ENCODE peak calls at places on chromosomes 6 and 20, in five cellular contexts. X, G, O, C and S are unnamed samples.

GRCh38 chr6:35140991-35141720 is at the start of gene TCP11:
- DNase-seq in X (no peak), G (no peak), O (no peak), C (no peak), S (peak)

GRCh38 chr6:32867559-32868256 is 13.7 kb downstream of the PSMB9 start:
- DNase-seq in X (no peak), G (no peak), O (no peak), C (no peak), S (no peak)

GRCh38 chr6:121382467-121383121 is 48.3 kb upstream of the TBC1D32 start:
- DNase-seq in X (no peak), G (no peak), O (no peak), C (peak), S (no peak)

GRCh38 chr6:15818491-15818890 is 155.7 kb upstream of the DTNBP1 start:
- DNase-seq in X (no peak), G (no peak), O (no peak), C (no peak), S (no peak)

GRCh38 chr20:50396623-50397022 is 113.6 kb upstream of the PTPN1 start:
- DNase-seq in X (no peak), G (no peak), O (no peak), C (no peak), S (no peak)

GRCh38 chr6:15526129-15526764 is 136.6 kb downstream of the DTNBP1 start:
- DNase-seq in X (no peak), G (no peak), O (no peak), C (no peak), S (peak)

GRCh38 chr20:53582574-53583351 is 10.9 kb downstream of the ZNF217 start:
- DNase-seq in X (peak), G (no peak), O (peak), C (peak), S (peak)

GRCh38 chr6:24673625-24674024 is 6.7 kb downstream of the ACOT13 start:
- DNase-seq in X (no peak), G (no peak), O (no peak), C (peak), S (no peak)

GRCh38 chr6:40912158-40912946 is 126.7 kb downstream of the UNC5CL start:
- DNase-seq in X (peak), G (peak), O (peak), C (peak), S (peak)

GRCh38 chr6:90078513-90079289 is 184.4 kb downstream of the GJA10 start:
- DNase-seq in X (no peak), G (no peak), O (no peak), C (peak), S (no peak)

GRCh38 chr6:151699719-151700118 is 107.8 kb upstream of the ESR1 start:
- DNase-seq in X (no peak), G (no peak), O (no peak), C (peak), S (no peak)

GRCh38 chr6:75747371-75747984 is 1.6 kb upstream of the MYO6 start:
- DNase-seq in X (no peak), G (no peak), O (no peak), C (no peak), S (no peak)

DNA sequence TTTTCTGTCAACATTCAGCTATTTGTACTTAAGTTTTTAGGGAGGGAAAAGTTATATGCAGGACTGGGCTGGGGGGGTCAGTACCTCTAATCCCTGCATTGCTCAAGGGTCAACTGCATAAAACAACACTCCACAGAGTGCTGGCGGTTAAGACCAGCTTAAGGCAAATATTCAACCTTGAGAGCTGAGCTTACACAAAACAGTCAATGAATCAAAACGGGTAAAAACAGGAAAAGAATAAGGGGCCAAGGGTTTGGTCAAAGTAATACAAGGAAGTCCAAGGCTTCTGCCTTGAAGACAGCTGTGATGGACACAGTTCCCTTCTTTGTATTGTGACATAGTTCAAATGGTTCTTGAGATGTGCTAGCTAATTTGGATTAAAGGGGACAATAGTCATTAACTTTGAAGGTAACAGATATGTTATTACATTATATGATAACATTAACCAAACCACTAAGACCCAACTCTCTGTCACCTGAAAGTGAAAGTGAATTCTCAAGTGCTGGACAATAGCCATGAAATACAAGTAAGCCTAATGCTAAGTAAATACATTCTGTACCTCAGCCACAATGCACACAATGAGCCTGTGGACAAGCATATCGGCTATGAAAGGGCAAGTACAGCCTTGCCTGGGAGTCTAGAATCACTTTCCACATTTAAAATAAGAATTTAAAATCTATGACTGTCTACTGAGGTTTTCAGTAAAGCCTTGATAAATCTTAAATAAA is 106.8 kb downstream of the PDE10A start:
- DNase-seq in X (peak), G (no peak), O (no peak), C (no peak), S (peak)
- H3K4me3 ChIP-seq in X (no peak), G (no peak), O (no peak), C (no peak), S (no peak)

GRCh38 chr6:150580489-150580888 is 19.2 kb upstream of the PLEKHG1 start:
- DNase-seq in X (no peak), G (no peak), O (no peak), C (no peak), S (no peak)
- TF ChIP-seq CTCF in X (no peak), G (no peak), O (no peak), C (no peak), S (no peak)

GRCh38 chr20:2663887-2664719 is at the start of gene IDH3B:
- DNase-seq in X (peak), G (peak), O (peak), C (peak), S (peak)
- H3K4me3 ChIP-seq in X (peak), G (peak), O (peak), C (peak), S (peak)

GRCh38 chr6:156985309-156985708 is 208.1 kb downstream of the ARID1B start:
- DNase-seq in X (no peak), G (no peak), O (no peak), C (no peak), S (no peak)
- TF ChIP-seq CTCF in X (no peak), G (no peak), O (no peak), C (no peak), S (no peak)

DNA sequence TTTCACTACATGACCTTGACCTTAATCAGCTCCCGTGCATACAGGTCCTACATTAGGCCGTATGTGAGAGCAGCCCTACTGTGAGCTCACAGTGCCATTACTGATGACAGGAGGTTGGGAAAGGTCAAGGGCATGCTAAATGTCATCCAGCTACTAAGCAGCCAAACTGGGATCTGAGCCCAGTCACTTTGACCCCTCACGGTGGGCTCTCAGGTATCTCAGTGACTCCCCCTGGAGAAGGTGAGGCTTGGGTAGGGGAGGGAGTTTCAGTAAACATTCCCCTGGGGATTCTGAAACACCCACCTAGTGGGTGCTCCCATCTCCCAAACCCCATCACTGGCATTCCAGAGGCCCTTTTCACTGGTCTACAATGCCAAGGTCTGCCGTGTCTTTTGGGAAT is 61.5 kb downstream of the BFSP1 start:
- DNase-seq in X (no peak), G (no peak), O (no peak), C (no peak), S (no peak)
- H3K4me3 ChIP-seq in X (no peak), G (no peak), O (no peak), C (no peak), S (no peak)